ENCODE peak calls at places on chromosomes 1 and 21, in seven cellular contexts. F is H1, P is HCT116, B is GM12878, O is SK-N-SH, Y is K562, D is HepG2. A is an unnamed sample.

GRCh38 chr1:46488343-46489168 is 1.1 kb upstream of the DMBX1 start:
- DNase-seq in F (peak), P (no peak), B (no peak), O (no peak), Y (no peak), D (no peak), A (no peak)

GRCh38 chr1:54485417-54485816 is 62.6 kb upstream of the ACOT11 start:
- DNase-seq in F (no peak), P (no peak), B (no peak), O (no peak), Y (no peak), D (no peak), A (no peak)

GRCh38 chr21:35222021-35222420 is 172.9 kb upstream of the RUNX1 start:
- DNase-seq in F (no peak), P (no peak), B (no peak), O (no peak), Y (no peak), D (no peak), A (no peak)

GRCh38 chr1:173430707-173431662 is 46.1 kb upstream of the PRDX6 start:
- DNase-seq in F (peak), P (peak), B (no peak), O (peak), Y (peak), D (peak), A (peak)

GRCh38 chr1:150066838-150067183 is 765 bp upstream of the VPS45 start:
- DNase-seq in F (peak), P (no peak), B (peak), O (no peak), Y (peak), D (no peak), A (peak)

GRCh38 chr1:65658122-65658521 is 134.6 kb upstream of the PDE4B start:
- DNase-seq in F (no peak), P (no peak), B (no peak), O (no peak), Y (peak), D (no peak), A (no peak)

GRCh38 chr1:54220004-54220811 is 20.2 kb downstream of the MRPL37 start:
- DNase-seq in F (no peak), P (no peak), B (no peak), O (no peak), Y (no peak), D (peak), A (no peak)

GRCh38 chr1:236890152-236891056 is 95.3 kb downstream of the MTR start:
- DNase-seq in F (no peak), P (no peak), B (no peak), O (no peak), Y (no peak), D (no peak), A (no peak)

GRCh38 chr1:40478276-40478675 is 1.2 kb downstream of the ZFP69 start:
- DNase-seq in F (no peak), P (no peak), B (no peak), O (no peak), Y (no peak), D (no peak), A (no peak)

GRCh38 chr1:230107941-230108340 is 40.9 kb downstream of the GALNT2 start:
- DNase-seq in F (no peak), P (no peak), B (no peak), O (no peak), Y (no peak), D (no peak), A (no peak)

GRCh38 chr21:42539931-42540343 is 26.3 kb downstream of the SLC37A1 start:
- DNase-seq in F (peak), P (no peak), B (no peak), O (no peak), Y (peak), D (no peak), A (no peak)

GRCh38 chr21:44898011-44898493 is 22.6 kb downstream of the ITGB2 start:
- DNase-seq in F (no peak), P (no peak), B (no peak), O (no peak), Y (no peak), D (no peak), A (no peak)

GRCh38 chr1:16077430-16078245 is 4.2 kb upstream of the FAM131C start:
- DNase-seq in F (no peak), P (no peak), B (no peak), O (no peak), Y (no peak), D (peak), A (no peak)

GRCh38 chr1:1136547-1137230 is 20.8 kb upstream of the C1orf159 start:
- DNase-seq in F (peak), P (no peak), B (no peak), O (no peak), Y (no peak), D (no peak), A (no peak)

GRCh38 chr1:169529068-169529642 is 43.4 kb upstream of the SLC19A2 start:
- DNase-seq in F (peak), P (peak), B (no peak), O (no peak), Y (no peak), D (no peak), A (peak)

GRCh38 chr21:36183144-36183795 is 26.6 kb downstream of the DOP1B start:
- DNase-seq in F (no peak), P (no peak), B (no peak), O (no peak), Y (no peak), D (no peak), A (no peak)

GRCh38 chr1:199447906-199448305 is 579.6 kb upstream of the NR5A2 start:
- DNase-seq in F (no peak), P (no peak), B (no peak), O (no peak), Y (no peak), D (no peak), A (no peak)

GRCh38 chr1:26932536-26932935 is 11.0 kb downstream of the NUDC start:
- DNase-seq in F (no peak), P (no peak), B (peak), O (no peak), Y (no peak), D (no peak), A (no peak)

GRCh38 chr1:61225478-61225877 is 143.1 kb downstream of the NFIA start:
- DNase-seq in F (no peak), P (no peak), B (no peak), O (no peak), Y (no peak), D (no peak), A (no peak)

GRCh38 chr1:211155040-211155439 is 21.1 kb upstream of the KCNH1 start:
- DNase-seq in F (no peak), P (no peak), B (no peak), O (peak), Y (no peak), D (no peak), A (no peak)

GRCh38 chr1:247639381-247639981 is 34.1 kb downstream of the OR2G3 start:
- DNase-seq in F (peak), P (no peak), B (no peak), O (peak), Y (peak), D (no peak), A (peak)

GRCh38 chr1:21319447-21320407 is 29.5 kb upstream of the ECE1 start:
- DNase-seq in F (no peak), P (no peak), B (no peak), O (peak), Y (peak), D (no peak), A (peak)

GRCh38 chr1:101592861-101593260 is 356.0 kb downstream of the S1PR1 start:
- DNase-seq in F (no peak), P (no peak), B (no peak), O (no peak), Y (no peak), D (no peak), A (no peak)

GRCh38 chr1:10615336-10615735 is 140.6 kb downstream of the PEX14 start:
- DNase-seq in F (no peak), P (no peak), B (no peak), O (no peak), Y (no peak), D (no peak), A (no peak)

GRCh38 chr1:208997726-208998312 is 585.7 kb upstream of the CAMK1G start:
- DNase-seq in F (no peak), P (no peak), B (no peak), O (peak), Y (no peak), D (no peak), A (no peak)

GRCh38 chr21:39388038-39388810 is 39.3 kb upstream of the HMGN1 start:
- DNase-seq in F (peak), P (peak), B (no peak), O (peak), Y (peak), D (peak), A (peak)

GRCh38 chr21:27110956-27111355 is 144.1 kb upstream of the ADAMTS5 start:
- DNase-seq in F (no peak), P (no peak), B (no peak), O (no peak), Y (no peak), D (no peak), A (no peak)

GRCh38 chr1:38570576-38570975 is 289.0 kb downstream of the RRAGC start:
- DNase-seq in F (no peak), P (no peak), B (no peak), O (no peak), Y (no peak), D (no peak), A (no peak)

GRCh38 chr1:36446261-36446660 is 4.0 kb downstream of the OSCP1 start:
- DNase-seq in F (peak), P (no peak), B (no peak), O (peak), Y (peak), D (peak), A (no peak)

GRCh38 chr1:190957565-190957964 is 479.9 kb upstream of the BRINP3 start:
- DNase-seq in F (no peak), P (no peak), B (no peak), O (no peak), Y (no peak), D (no peak), A (no peak)

GRCh38 chr1:57843760-57844159 is 419.9 kb upstream of the DAB1 start:
- DNase-seq in F (no peak), P (no peak), B (no peak), O (no peak), Y (no peak), D (no peak), A (no peak)

GRCh38 chr1:228836954-228837481 is 101.7 kb downstream of the RHOU start:
- DNase-seq in F (peak), P (no peak), B (no peak), O (no peak), Y (no peak), D (no peak), A (no peak)

GRCh38 chr1:202107321-202107761 is 15.4 kb upstream of the GPR37L1 start:
- DNase-seq in F (no peak), P (no peak), B (no peak), O (no peak), Y (no peak), D (no peak), A (peak)

GRCh38 chr1:66335859-66336640 is 197.9 kb upstream of the SGIP1 start:
- DNase-seq in F (no peak), P (no peak), B (peak), O (no peak), Y (no peak), D (no peak), A (no peak)

GRCh38 chr1:221947731-221948130 is 205.8 kb upstream of the DUSP10 start:
- DNase-seq in F (no peak), P (no peak), B (no peak), O (no peak), Y (peak), D (peak), A (no peak)

GRCh38 chr1:218986816-218987215 is 186.9 kb upstream of the LYPLAL1 start:
- DNase-seq in F (no peak), P (no peak), B (no peak), O (no peak), Y (no peak), D (no peak), A (no peak)

GRCh38 chr1:156870734-156871133 is 10.1 kb downstream of the NTRK1 start:
- DNase-seq in F (no peak), P (no peak), B (no peak), O (no peak), Y (no peak), D (no peak), A (no peak)
- TF ChIP-seq JUND in F (no peak), P (no peak), B (no peak), O (no peak), Y (no peak), D (no peak), A (no peak)

DNA sequence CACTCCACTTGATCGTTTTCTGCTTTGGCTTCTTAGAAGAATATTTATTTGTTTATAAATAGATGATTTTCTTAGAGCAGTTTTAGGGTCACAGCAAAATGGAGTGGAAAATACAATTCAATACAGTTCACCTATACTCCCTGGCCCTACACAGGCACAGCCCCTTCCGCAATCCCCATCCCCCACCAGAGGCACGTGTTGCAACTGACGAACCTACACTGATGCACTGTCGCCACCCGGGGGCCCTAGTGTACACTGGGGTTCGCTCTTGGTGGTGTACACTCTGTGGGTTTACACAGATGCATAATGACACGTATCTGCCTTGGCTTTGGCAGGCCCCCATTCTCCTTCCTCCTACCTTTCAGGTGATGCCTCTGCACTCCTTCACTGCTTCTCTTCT is 8.0 kb downstream of the ECHDC2 start:
- DNase-seq in F (peak), P (no peak), B (no peak), O (no peak), Y (peak), D (peak), A (no peak)
- TF ChIP-seq JUND in F (no peak), P (no peak), B (no peak), O (no peak), Y (peak), D (no peak), A (no peak)

GRCh38 chr1:43449708-43450069 is 4.0 kb downstream of the HYI start:
- DNase-seq in F (no peak), P (no peak), B (no peak), O (no peak), Y (no peak), D (no peak), A (no peak)
- TF ChIP-seq JUND in F (no peak), P (no peak), B (no peak), O (no peak), Y (no peak), D (no peak), A (no peak)

GRCh38 chr1:32741417-32742131 is 39.0 kb upstream of the SYNC start:
- DNase-seq in F (peak), P (no peak), B (no peak), O (peak), Y (peak), D (no peak), A (peak)

GRCh38 chr1:32743380-32744062 is 41.0 kb upstream of the SYNC start:
- DNase-seq in F (no peak), P (no peak), B (no peak), O (no peak), Y (no peak), D (no peak), A (peak)

GRCh38 chr1:32741067-32741416 is 38.5 kb upstream of the SYNC start:
- DNase-seq in F (no peak), P (no peak), B (no peak), O (no peak), Y (no peak), D (no peak), A (no peak)

GRCh38 chr1:32742956-32743355 is 40.4 kb upstream of the SYNC start:
- DNase-seq in F (no peak), P (no peak), B (no peak), O (no peak), Y (no peak), D (no peak), A (no peak)

GRCh38 chr1:32742132-32742947 is 39.8 kb upstream of the SYNC start:
- DNase-seq in F (peak), P (no peak), B (no peak), O (peak), Y (no peak), D (peak), A (no peak)
- TF ChIP-seq JUND in F (no peak), P (no peak), B (no peak), O (no peak), Y (no peak), D (no peak), A (no peak)

GRCh38 chr1:90346757-90347156 is 351.8 kb downstream of the ZNF326 start:
- DNase-seq in F (no peak), P (no peak), B (no peak), O (no peak), Y (no peak), D (no peak), A (no peak)
- TF ChIP-seq JUND in F (no peak), P (no peak), B (no peak), O (no peak), Y (no peak), D (no peak), A (no peak)

DNA sequence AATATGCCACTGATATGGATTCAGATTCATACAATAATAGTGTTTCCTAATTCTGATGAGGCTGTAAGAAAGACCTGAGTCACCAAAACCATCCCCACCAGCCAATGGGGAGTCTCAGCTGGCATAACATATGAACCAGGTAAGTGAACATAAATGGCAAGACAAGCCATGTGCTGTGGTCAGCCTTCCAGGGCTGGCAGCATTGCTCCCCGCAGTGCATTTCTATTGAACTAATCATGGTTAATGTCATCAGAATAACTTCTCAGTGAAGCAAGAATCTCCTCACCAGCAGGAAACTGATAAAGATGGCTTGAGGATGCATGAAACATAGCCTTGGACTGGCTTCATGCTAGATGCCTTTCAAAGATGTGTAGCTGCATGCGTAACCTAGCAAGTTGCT is 87.9 kb downstream of the NTNG1 start:
- DNase-seq in F (no peak), P (no peak), B (no peak), O (no peak), Y (no peak), D (no peak), A (no peak)
- TF ChIP-seq JUND in F (no peak), P (no peak), B (no peak), O (no peak), Y (no peak), D (no peak), A (no peak)